ENCODE peak calls at places on chromosome 12, in six cellular contexts. Y, L, J, T, X and W are unnamed samples.

GRCh38 chr12:2297004-2297403 is 244.2 kb downstream of the CACNA1C start:
- DNase-seq in Y (no peak), L (no peak), J (no peak), T (no peak), X (no peak), W (no peak)

GRCh38 chr12:77940566-77940965 is 109.9 kb downstream of the NAV3 start:
- DNase-seq in Y (peak), L (no peak), J (no peak), T (no peak), X (no peak), W (peak)

GRCh38 chr12:75568387-75568786 is 57.0 kb upstream of the KRR1 start:
- DNase-seq in Y (no peak), L (no peak), J (no peak), T (no peak), X (no peak), W (no peak)

GRCh38 chr12:20865873-20866272 is 55.4 kb downstream of the SLCO1B3 start:
- DNase-seq in Y (no peak), L (no peak), J (no peak), T (no peak), X (no peak), W (no peak)

GRCh38 chr12:5171701-5172100 is 128.0 kb downstream of the KCNA5 start:
- DNase-seq in Y (peak), L (no peak), J (no peak), T (no peak), X (no peak), W (peak)

GRCh38 chr12:67572492-67572891 is 76.1 kb upstream of the DYRK2 start:
- DNase-seq in Y (no peak), L (no peak), J (no peak), T (no peak), X (no peak), W (no peak)

GRCh38 chr12:25017336-25017735 is 68.4 kb upstream of the BCAT1 start:
- DNase-seq in Y (no peak), L (no peak), J (no peak), T (no peak), X (no peak), W (no peak)

GRCh38 chr12:56375598-56376434 is 13.2 kb upstream of the APOF start:
- DNase-seq in Y (no peak), L (no peak), J (no peak), T (no peak), X (no peak), W (no peak)

GRCh38 chr12:34390846-34391700 is 368.8 kb downstream of the ALG10 start:
- DNase-seq in Y (no peak), L (no peak), J (peak), T (no peak), X (no peak), W (no peak)

GRCh38 chr12:132669166-132669879 is 17.8 kb downstream of the POLE start:
- DNase-seq in Y (no peak), L (no peak), J (no peak), T (no peak), X (no peak), W (no peak)

GRCh38 chr12:27951898-27952297 is 20.6 kb downstream of the PTHLH start:
- DNase-seq in Y (no peak), L (no peak), J (no peak), T (no peak), X (no peak), W (no peak)

GRCh38 chr12:122421815-122422737 is at the start of gene CLIP1:
- DNase-seq in Y (peak), L (peak), J (peak), T (peak), X (no peak), W (no peak)

GRCh38 chr12:79659961-79660431 is 30.8 kb downstream of the PAWR start:
- DNase-seq in Y (no peak), L (no peak), J (no peak), T (no peak), X (no peak), W (no peak)

GRCh38 chr12:26010293-26010821 is 51.9 kb downstream of the RASSF8 start:
- DNase-seq in Y (peak), L (no peak), J (no peak), T (peak), X (no peak), W (peak)

GRCh38 chr12:132593521-132593920 is 16.9 kb downstream of the LRCOL1 start:
- DNase-seq in Y (no peak), L (no peak), J (peak), T (no peak), X (no peak), W (no peak)

GRCh38 chr12:106082216-106083175 is 56.3 kb downstream of the NUAK1 start:
- DNase-seq in Y (no peak), L (no peak), J (no peak), T (no peak), X (no peak), W (no peak)

GRCh38 chr12:26097046-26097878 is 27.6 kb downstream of the BHLHE41 start:
- DNase-seq in Y (peak), L (no peak), J (peak), T (peak), X (no peak), W (no peak)

GRCh38 chr12:7959278-7960063 is 23.5 kb upstream of the SLC2A3 start:
- DNase-seq in Y (peak), L (peak), J (no peak), T (no peak), X (no peak), W (no peak)

GRCh38 chr12:116693259-116694227 is 44.3 kb downstream of the SPRING1 start:
- DNase-seq in Y (peak), L (no peak), J (no peak), T (no peak), X (no peak), W (no peak)

GRCh38 chr12:116692605-116693004 is 45.3 kb downstream of the SPRING1 start:
- DNase-seq in Y (no peak), L (no peak), J (no peak), T (no peak), X (no peak), W (no peak)

GRCh38 chr12:116695464-116695725 is 42.5 kb downstream of the SPRING1 start:
- DNase-seq in Y (no peak), L (no peak), J (no peak), T (no peak), X (no peak), W (no peak)

GRCh38 chr12:116697305-116698130 is 40.4 kb downstream of the SPRING1 start:
- DNase-seq in Y (peak), L (no peak), J (peak), T (peak), X (no peak), W (no peak)

GRCh38 chr12:116694653-116695463 is 43.0 kb downstream of the SPRING1 start:
- DNase-seq in Y (no peak), L (no peak), J (no peak), T (no peak), X (no peak), W (no peak)
- H3K4me3 ChIP-seq in Y (no peak), L (no peak), J (no peak), T (no peak), X (no peak), W (no peak)

GRCh38 chr12:51047655-51048540 is at the start of gene LETMD1:
- DNase-seq in Y (peak), L (peak), J (peak), T (peak), X (peak), W (peak)
- TF ChIP-seq CTCF in Y (peak), L (peak), J (peak), T (peak), X (peak), W (peak)

DNA sequence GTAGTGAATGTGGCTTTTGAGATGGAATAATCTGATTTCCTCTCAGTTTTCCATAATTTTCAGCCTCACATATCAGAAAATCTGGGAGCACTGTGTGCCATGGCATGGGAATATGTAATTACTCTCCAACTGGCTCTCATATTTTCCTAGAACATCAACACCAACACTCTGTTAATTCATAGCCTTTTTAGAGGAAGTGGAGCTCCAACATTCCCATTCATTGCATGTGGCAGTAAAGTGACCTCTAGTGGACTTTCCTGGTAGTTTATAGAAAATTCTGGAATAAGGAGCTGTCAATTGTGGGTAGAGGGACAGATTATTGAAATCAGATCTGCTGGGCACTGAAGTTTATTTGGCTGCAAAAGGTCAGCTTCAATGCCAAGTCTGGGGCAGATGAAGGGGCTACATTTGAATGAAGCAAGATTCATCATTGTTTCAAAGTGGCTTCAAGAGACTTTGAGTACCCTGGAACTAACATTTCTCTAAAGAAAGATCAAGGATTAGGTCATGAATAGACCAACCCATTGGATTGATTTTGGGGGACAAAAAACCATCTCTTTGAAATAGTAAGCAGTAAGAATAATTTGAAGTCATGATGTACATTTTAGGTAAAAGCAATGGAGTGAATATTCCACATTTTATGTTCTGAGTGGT is 23.6 kb upstream of the USP44 start:
- DNase-seq in Y (peak), L (no peak), J (no peak), T (no peak), X (no peak), W (peak)
- H3K4me3 ChIP-seq in Y (no peak), L (no peak), J (no peak), T (no peak), X (no peak), W (no peak)

GRCh38 chr12:109346920-109347319 is 780 bp upstream of the MYO1H start:
- DNase-seq in Y (peak), L (no peak), J (no peak), T (no peak), X (no peak), W (no peak)
- TF ChIP-seq CTCF in Y (peak), L (no peak), J (no peak), T (no peak), X (peak), W (peak)

GRCh38 chr12:118375348-118375747 is 1.0 kb upstream of the SUDS3 start:
- DNase-seq in Y (no peak), L (no peak), J (no peak), T (no peak), X (no peak), W (no peak)
- H3K4me3 ChIP-seq in Y (no peak), L (no peak), J (no peak), T (no peak), X (no peak), W (peak)

DNA sequence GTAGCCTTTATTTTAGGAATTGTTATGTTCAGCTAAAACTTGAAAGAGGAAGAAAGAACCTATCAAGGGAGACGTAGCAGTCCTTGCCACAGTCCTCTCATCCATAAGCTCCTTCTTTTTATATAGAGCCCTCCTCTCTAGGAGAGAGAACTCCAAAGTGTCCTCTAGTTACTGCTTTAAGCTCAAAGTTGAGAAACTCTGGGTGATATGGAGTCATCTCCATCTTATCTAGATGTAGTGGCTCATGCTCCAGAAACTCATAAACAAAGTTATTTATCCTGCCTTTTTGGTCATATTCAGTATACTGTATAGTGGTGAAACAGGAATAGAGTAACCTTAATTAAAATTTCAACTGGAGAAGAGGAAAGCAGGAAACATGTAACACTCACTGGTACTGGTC is 90.4 kb upstream of the ATF7IP start:
- DNase-seq in Y (no peak), L (no peak), J (no peak), T (no peak), X (no peak), W (no peak)
- TF ChIP-seq CTCF in Y (no peak), L (no peak), J (no peak), T (no peak), X (no peak), W (no peak)

DNA sequence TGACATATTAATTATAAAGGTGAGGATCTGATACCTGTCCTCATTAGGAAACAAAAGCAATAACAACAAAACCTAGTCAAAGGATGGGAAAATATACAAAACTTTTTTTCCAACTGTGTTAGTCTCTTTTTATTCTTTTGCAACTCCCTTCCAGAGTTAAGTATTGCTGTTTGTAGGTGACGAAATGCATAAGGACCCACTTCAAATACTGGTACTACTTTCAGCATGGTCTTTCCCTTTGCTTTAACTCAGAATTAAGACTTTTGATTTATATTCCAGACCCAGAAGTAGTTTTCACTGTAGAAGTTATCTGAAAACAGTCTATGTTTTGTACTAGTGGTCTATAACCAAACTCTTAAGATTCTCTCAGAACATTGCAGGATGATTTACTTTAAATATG is 34.1 kb upstream of the ABCC9 start:
- DNase-seq in Y (no peak), L (no peak), J (no peak), T (no peak), X (no peak), W (no peak)
- H3K4me3 ChIP-seq in Y (no peak), L (no peak), J (no peak), T (no peak), X (no peak), W (no peak)

GRCh38 chr12:111029732-111030131 is 109.4 kb upstream of the MYL2 start:
- DNase-seq in Y (no peak), L (no peak), J (no peak), T (no peak), X (no peak), W (no peak)
- TF ChIP-seq CTCF in Y (no peak), L (no peak), J (no peak), T (no peak), X (no peak), W (no peak)

GRCh38 chr12:19444097-19444496 is 4.8 kb downstream of the AEBP2 start:
- DNase-seq in Y (no peak), L (no peak), J (no peak), T (no peak), X (no peak), W (no peak)
- H3K4me3 ChIP-seq in Y (no peak), L (no peak), J (no peak), T (no peak), X (no peak), W (peak)